ENCODE peak calls at places on chromosomes 13 and 19, in nine cellular contexts. K, D, N, G, T, Y, Q, V and E are unnamed samples. For H3K4me1, the result is how much of the 10 kb centered on the place peaks cover.

GRCh38 chr13:99982741-99983400 is 1.3 kb downstream of the ZIC2 start:
- DNase-seq in K (peak), D (no peak), N (no peak), G (no peak), T (no peak), Y (no peak), Q (no peak), V (peak), E (no peak)

GRCh38 chr19:12933287-12934072 is at the start of gene FARSA:
- DNase-seq in K (peak), D (peak), N (peak), G (peak), T (peak), Y (peak), Q (peak), V (peak), E (peak)

GRCh38 chr19:4911314-4911713 is 2.0 kb downstream of the UHRF1 start:
- DNase-seq in K (no peak), D (peak), N (no peak), G (peak), T (peak), Y (no peak), Q (peak), V (peak), E (no peak)

GRCh38 chr13:32246468-32246867 is 68.7 kb downstream of the ZAR1L start:
- DNase-seq in K (peak), D (peak), N (peak), G (peak), T (peak), Y (peak), Q (peak), V (peak), E (peak)

GRCh38 chr19:22052644-22053013 is 345 bp downstream of the ZNF257 start:
- DNase-seq in K (no peak), D (no peak), N (no peak), G (peak), T (no peak), Y (no peak), Q (no peak), V (no peak), E (peak)

GRCh38 chr13:48843630-48844380 is 131.9 kb upstream of the FNDC3A start:
- DNase-seq in K (no peak), D (no peak), N (no peak), G (no peak), T (no peak), Y (no peak), Q (no peak), V (no peak), E (no peak)

GRCh38 chr13:96093296-96094006 is 3.5 kb downstream of the HS6ST3 start:
- DNase-seq in K (no peak), D (no peak), N (no peak), G (peak), T (no peak), Y (no peak), Q (no peak), V (no peak), E (no peak)

GRCh38 chr19:10289836-10290438 is at the start of gene ICAM5:
- DNase-seq in K (peak), D (no peak), N (peak), G (peak), T (no peak), Y (no peak), Q (peak), V (no peak), E (peak)

GRCh38 chr19:34904846-34905527 is 21.7 kb upstream of the ZNF30 start:
- DNase-seq in K (peak), D (no peak), N (no peak), G (no peak), T (no peak), Y (no peak), Q (no peak), V (peak), E (no peak)

GRCh38 chr13:51729853-51730553 is 74.0 kb downstream of the DHRS12 start:
- DNase-seq in K (no peak), D (peak), N (no peak), G (peak), T (peak), Y (no peak), Q (peak), V (no peak), E (no peak)

GRCh38 chr13:51980918-51981317 is 30.3 kb downstream of the ATP7B start:
- DNase-seq in K (no peak), D (no peak), N (no peak), G (no peak), T (no peak), Y (no peak), Q (no peak), V (no peak), E (no peak)

GRCh38 chr19:39144487-39145071 is 19.0 kb downstream of the PAK4 start:
- DNase-seq in K (peak), D (peak), N (no peak), G (no peak), T (peak), Y (no peak), Q (peak), V (peak), E (no peak)

GRCh38 chr19:50330365-50331078 is 1.3 kb upstream of the KCNC3 start:
- DNase-seq in K (peak), D (no peak), N (peak), G (peak), T (no peak), Y (peak), Q (peak), V (peak), E (peak)

GRCh38 chr19:7258042-7258839 is 36.0 kb downstream of the INSR start:
- DNase-seq in K (no peak), D (no peak), N (no peak), G (no peak), T (no peak), Y (no peak), Q (no peak), V (no peak), E (no peak)

GRCh38 chr13:98845726-98846125 is 93.3 kb upstream of the SLC15A1 start:
- DNase-seq in K (no peak), D (peak), N (no peak), G (no peak), T (no peak), Y (no peak), Q (no peak), V (no peak), E (no peak)

GRCh38 chr19:7251502-7251901 is 42.7 kb downstream of the INSR start:
- DNase-seq in K (no peak), D (no peak), N (no peak), G (no peak), T (no peak), Y (no peak), Q (no peak), V (no peak), E (no peak)

GRCh38 chr13:20616059-20616797 is 49.3 kb downstream of the IFT88 start:
- DNase-seq in K (no peak), D (peak), N (no peak), G (peak), T (peak), Y (peak), Q (peak), V (no peak), E (no peak)

GRCh38 chr13:64958106-64958505 is 2272.0 kb downstream of the PCDH9 start:
- DNase-seq in K (no peak), D (no peak), N (no peak), G (no peak), T (no peak), Y (no peak), Q (no peak), V (no peak), E (no peak)

GRCh38 chr13:110503979-110504499 is 57.5 kb downstream of the RAB20 start:
- DNase-seq in K (no peak), D (no peak), N (no peak), G (no peak), T (no peak), Y (no peak), Q (no peak), V (no peak), E (no peak)

GRCh38 chr19:632228-633067 is 889 bp downstream of the POLRMT start:
- DNase-seq in K (peak), D (peak), N (no peak), G (peak), T (peak), Y (no peak), Q (peak), V (peak), E (peak)

GRCh38 chr19:6362024-6362344 is 653 bp downstream of the CLPP start:
- DNase-seq in K (no peak), D (no peak), N (no peak), G (peak), T (no peak), Y (no peak), Q (no peak), V (no peak), E (no peak)

GRCh38 chr19:57583521-57584416 is at the start of gene ZIK1:
- DNase-seq in K (peak), D (peak), N (no peak), G (peak), T (peak), Y (no peak), Q (peak), V (peak), E (no peak)

GRCh38 chr13:105202384-105202783 is 1333.1 kb downstream of the EFNB2 start:
- DNase-seq in K (peak), D (peak), N (peak), G (no peak), T (peak), Y (no peak), Q (peak), V (peak), E (no peak)

GRCh38 chr19:4695224-4695731 is 25.1 kb upstream of the MYDGF start:
- DNase-seq in K (no peak), D (no peak), N (no peak), G (no peak), T (no peak), Y (no peak), Q (no peak), V (no peak), E (no peak)

GRCh38 chr13:52459668-52460067 is 4.4 kb downstream of the CKAP2 start:
- DNase-seq in K (no peak), D (peak), N (no peak), G (peak), T (peak), Y (no peak), Q (peak), V (no peak), E (no peak)

GRCh38 chr19:41298327-41298964 is 11.5 kb upstream of the CCDC97 start:
- DNase-seq in K (no peak), D (peak), N (no peak), G (peak), T (peak), Y (no peak), Q (peak), V (no peak), E (no peak)

DNA sequence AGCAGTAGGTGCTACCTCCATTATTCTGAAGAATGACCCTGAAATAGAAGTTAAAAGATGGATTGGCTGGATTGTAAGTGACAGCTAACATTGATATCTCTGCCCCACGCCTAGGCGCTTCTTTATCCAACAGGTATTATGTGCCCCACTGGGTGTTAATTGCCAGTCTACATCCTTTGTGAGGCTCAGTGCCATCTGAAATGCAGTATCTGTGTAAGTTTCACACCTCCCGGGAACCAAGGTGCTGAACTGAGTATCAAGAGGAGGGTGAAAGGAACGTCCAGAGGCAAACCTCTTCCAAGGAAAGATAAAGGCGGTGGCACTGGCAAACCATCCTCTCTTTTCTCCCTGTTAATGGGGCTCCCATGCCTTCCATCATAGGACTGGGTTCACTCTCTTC is 181.1 kb upstream of the UBL3 start:
- DNase-seq in K (no peak), D (no peak), N (no peak), G (no peak), T (no peak), Y (no peak), Q (no peak), V (no peak), E (no peak)
- H3K4me3 ChIP-seq in K (no peak), D (no peak), N (no peak), G (no peak), T (no peak), Y (no peak), Q (no peak), V (no peak), E (no peak)

DNA sequence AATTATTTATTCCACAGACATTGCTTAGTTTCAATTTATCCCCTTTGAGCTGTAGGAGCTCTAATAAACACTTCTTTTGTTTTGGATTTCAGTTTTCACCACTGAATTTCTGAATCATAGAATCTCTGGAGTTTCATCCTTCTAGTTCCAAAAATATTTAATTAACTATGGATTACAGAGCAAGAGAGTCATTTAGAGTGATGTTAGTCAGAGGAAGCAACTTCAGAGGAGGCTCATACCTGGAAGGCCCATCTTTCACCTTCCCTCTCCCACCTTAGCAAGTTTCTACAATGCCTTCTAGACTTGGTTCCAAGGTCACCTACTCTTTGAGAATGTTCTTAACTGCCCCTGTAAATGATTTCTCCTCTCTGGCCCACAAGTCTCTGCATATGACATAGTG is 353.2 kb downstream of the SPRY2 start:
- DNase-seq in K (no peak), D (no peak), N (no peak), G (peak), T (no peak), Y (no peak), Q (no peak), V (no peak), E (no peak)
- H2AFZ ChIP-seq in K (no peak), D (peak), N (no peak), G (peak), T (no peak), Y (no peak), Q (no peak), V (no peak), E (no peak)

DNA sequence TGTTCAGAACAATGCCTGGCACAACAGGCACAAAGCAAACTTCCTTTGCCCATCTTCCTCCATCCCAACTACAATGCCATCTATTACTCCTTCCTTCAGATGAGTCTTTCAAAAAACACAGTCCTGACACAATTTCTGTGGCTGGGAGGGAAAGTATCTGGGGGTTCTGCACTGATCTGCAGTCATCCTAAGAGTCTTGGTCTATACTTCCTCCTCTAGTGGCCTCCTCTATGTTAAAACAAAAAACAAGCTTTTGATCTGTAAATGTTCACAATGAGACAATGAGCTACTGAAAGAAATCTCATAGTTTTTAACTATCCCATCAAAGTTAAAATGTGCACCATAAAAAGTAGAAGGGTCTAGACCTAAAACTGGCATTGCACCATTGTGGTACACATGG is 44.7 kb downstream of the USP12 start:
- DNase-seq in K (no peak), D (no peak), N (no peak), G (no peak), T (no peak), Y (no peak), Q (no peak), V (no peak), E (no peak)
- H3K4me1 ChIP-seq in K (half or more), D (under half), N (under half), G (under half), T (under half), Y (under half), Q (under half), V (under half), E (under half)

DNA sequence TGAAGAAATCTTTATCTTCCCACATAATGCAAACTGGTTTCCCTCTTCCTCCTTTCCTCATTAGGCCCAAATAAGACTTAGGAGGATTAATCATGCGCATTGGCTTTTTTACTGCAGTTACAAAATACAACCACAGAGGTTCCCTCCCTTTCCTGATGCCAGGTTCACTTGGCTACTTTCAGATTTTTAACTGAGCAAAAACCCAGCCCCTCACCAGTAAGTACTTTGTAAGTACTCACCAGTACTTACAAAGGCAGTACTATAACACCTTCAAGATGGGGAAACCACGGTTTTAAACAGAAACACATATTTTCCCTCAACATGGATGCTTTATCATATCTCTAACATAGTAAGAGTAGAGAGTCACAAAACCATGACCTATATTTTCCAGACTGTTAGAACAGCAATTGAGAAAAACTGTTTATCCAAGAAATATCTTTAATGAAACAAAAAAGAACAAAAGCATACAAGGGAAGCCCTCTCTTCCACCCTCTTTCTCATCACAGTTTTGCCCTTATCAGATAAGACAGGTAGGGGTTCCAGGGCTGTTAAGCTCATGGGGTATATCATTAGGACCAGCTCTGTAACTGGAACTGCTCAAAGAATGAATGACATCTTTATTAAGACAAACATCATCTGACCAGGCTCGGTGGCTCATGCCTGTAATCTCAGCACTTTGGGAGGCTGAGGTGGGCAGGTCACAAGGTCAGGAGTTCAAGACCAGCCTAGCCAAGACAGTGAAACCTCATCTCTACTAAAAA is 12.7 kb downstream of the FOXO1 start:
- DNase-seq in K (peak), D (no peak), N (no peak), G (peak), T (peak), Y (no peak), Q (no peak), V (peak), E (peak)
- H3K4me3 ChIP-seq in K (peak), D (no peak), N (no peak), G (no peak), T (no peak), Y (no peak), Q (no peak), V (no peak), E (peak)